ENCODE peak calls at places on chromosomes 7 and 10, in seven cellular contexts. L is H4; I is Right ventricle myocardium superior; N is activated T-cell treated with anti-CD3 and anti-CD28 coated beads, Interleukin-2, amount 50 U/mL, for 72 hours; P is OCI-LY7; Y is heart left ventricle; O is GF-D8. M is an unnamed sample.

GRCh38 chr10:71039551-71039950 is 151.2 kb upstream of the PCBD1 start:
- DNase-seq in I (no peak), O (no peak), N (no peak), Y (no peak), P (no peak), L (no peak), M (no peak)

GRCh38 chr7:21616796-21617436 is 74.1 kb downstream of the DNAH11 start:
- DNase-seq in L (peak; percentile 98), Y (no peak), P (no peak), I (no peak), O (no peak), N (no peak), M (peak; percentile 42)

GRCh38 chr10:102914781-102915180 is 3.3 kb upstream of the CNNM2 start:
- DNase-seq in P (no peak), Y (no peak), L (no peak), O (peak; percentile 17), I (no peak), N (no peak), M (no peak)

GRCh38 chr10:84632866-84633265 is 304.5 kb downstream of the CCSER2 start:
- DNase-seq in O (no peak), I (no peak), N (no peak), L (no peak), P (no peak), Y (no peak), M (no peak)

GRCh38 chr10:19816420-19817250 is at the start of gene PLXDC2:
- DNase-seq in O (no peak), N (no peak), L (peak; percentile 8), P (no peak), I (peak; percentile 76), Y (peak; percentile 45), M (peak; percentile 17)

GRCh38 chr7:130286881-130287280 is 6.1 kb upstream of the CPA4 start:
- DNase-seq in O (no peak), Y (no peak), N (no peak), L (no peak), P (no peak), I (no peak), M (no peak)

GRCh38 chr10:86968271-86968993 is at the start of gene ADIRF:
- DNase-seq in I (peak; percentile 82), L (no peak), N (no peak), P (no peak), Y (peak; percentile 68), O (no peak), M (peak; percentile 57)

GRCh38 chr10:117884592-117884991 is 162.1 kb downstream of the RAB11FIP2 start:
- DNase-seq in Y (no peak), L (no peak), N (no peak), I (no peak), O (no peak), P (no peak), M (no peak)

GRCh38 chr10:89659185-89660131 is 14.4 kb upstream of the PANK1 start:
- DNase-seq in O (no peak), I (no peak), Y (no peak), P (no peak), N (no peak), L (no peak), M (no peak)

GRCh38 chr10:30027057-30028005 is 32.1 kb downstream of the JCAD start:
- DNase-seq in L (no peak), O (peak; percentile 98), I (peak; percentile 71), N (peak; percentile 90), Y (peak; percentile 67), P (peak; percentile 13), M (peak; percentile 46)

GRCh38 chr7:156889746-156890145 is 3.2 kb downstream of the LMBR1 start:
- DNase-seq in L (no peak), O (no peak), Y (no peak), P (no peak), I (no peak), N (no peak), M (no peak)

GRCh38 chr10:48737866-48738265 is 53.2 kb downstream of the WDFY4 start:
- DNase-seq in P (no peak), Y (no peak), O (no peak), L (no peak), N (no peak), I (no peak), M (no peak)

GRCh38 chr7:12210179-12211053 is 678 bp upstream of the TMEM106B start:
- DNase-seq in L (peak; percentile 54), P (no peak), O (no peak), N (no peak), Y (no peak), I (no peak), M (peak; percentile 77)

GRCh38 chr7:15558747-15559146 is 3.1 kb downstream of the AGMO start:
- DNase-seq in O (no peak), Y (no peak), I (no peak), L (no peak), N (no peak), P (no peak), M (no peak)

GRCh38 chr10:132631348-132631735 is 93.8 kb downstream of the INPP5A start:
- DNase-seq in Y (peak; percentile 90), O (no peak), N (no peak), P (no peak), L (no peak), I (peak; percentile 85), M (no peak)

GRCh38 chr10:88743999-88744398 is 15.8 kb upstream of the LIPN start:
- DNase-seq in L (no peak), I (no peak), O (no peak), N (no peak), P (no peak), Y (no peak), M (no peak)

GRCh38 chr10:100816671-100817070 is 71.3 kb downstream of the PAX2 start:
- DNase-seq in Y (no peak), I (no peak), L (no peak), N (no peak), P (no peak), O (no peak), M (no peak)

GRCh38 chr7:29138588-29138987 is 7.7 kb downstream of the CPVL start:
- DNase-seq in P (no peak), I (no peak), L (no peak), N (no peak), Y (no peak), O (no peak), M (no peak)

GRCh38 chr10:12419279-12419847 is 70.0 kb downstream of the CAMK1D start:
- DNase-seq in L (peak; percentile 83), P (no peak), N (peak; percentile 78), I (no peak), O (no peak), Y (peak; percentile 52), M (peak; percentile 66)

GRCh38 chr7:155962191-155962967 is 150.1 kb upstream of the SHH start:
- DNase-seq in P (no peak), Y (no peak), I (no peak), L (peak; percentile 93), O (no peak), N (peak; percentile 64), M (peak; percentile 95)

GRCh38 chr7:84535584-84536255 is 341.1 kb upstream of the SEMA3A start:
- DNase-seq in O (no peak), L (no peak), N (no peak), I (no peak), P (no peak), Y (no peak), M (no peak)

GRCh38 chr7:84194484-84195260 is at the start of gene SEMA3A:
- DNase-seq in I (no peak), P (no peak), N (peak; percentile 2), Y (peak; percentile 32), O (no peak), L (peak; percentile 82), M (peak; percentile 98)

GRCh38 chr10:78062296-78062695 is 28.6 kb downstream of the RPS24 start:
- DNase-seq in O (no peak), Y (no peak), L (no peak), N (no peak), I (no peak), P (no peak), M (no peak)

GRCh38 chr7:64429232-64429631 is 115.5 kb downstream of the ZNF736 start:
- DNase-seq in I (no peak), N (no peak), P (no peak), L (no peak), O (no peak), Y (no peak), M (no peak)

GRCh38 chr10:71235808-71236207 is 23.4 kb downstream of the UNC5B start:
- DNase-seq in Y (no peak), I (no peak), P (no peak), N (no peak), O (no peak), L (no peak), M (no peak)

GRCh38 chr7:27420702-27421101 is 178.1 kb downstream of the EVX1 start:
- DNase-seq in I (no peak), L (no peak), O (no peak), Y (no peak), N (no peak), P (no peak), M (no peak)

GRCh38 chr10:73908853-73909611 is 1.9 kb upstream of the PLAU start:
- DNase-seq in Y (peak; percentile 69), P (peak; percentile 70), O (peak; percentile 93), L (peak; percentile 99), N (peak; percentile 56), I (no peak), M (peak; percentile 54)

GRCh38 chr10:89183571-89183970 is 23.5 kb downstream of the CH25H start:
- DNase-seq in I (no peak), Y (no peak), P (no peak), L (no peak), N (no peak), O (no peak), M (no peak)

GRCh38 chr10:47261121-47261520 is 38.9 kb upstream of the GDF10 start:
- DNase-seq in O (no peak), Y (no peak), N (peak; percentile 38), I (no peak), P (peak; percentile 88), L (no peak), M (no peak)

M was measured in SW480.